ENCODE peak calls at places on chromosome 10, in ten cellular contexts. B is HCT116, X is dorsolateral prefrontal cortex, L is body of pancreas, I is astrocyte of the spinal cord, S is coronary artery, D is RWPE1, E is adrenal gland, Y is K562, G is endothelial cell. T is an unnamed sample.
A peak's percentile ranks its signal among the peaks of the same experiment; 100 is the strongest.

GRCh38 chr10:3764626-3765375 is 20.2 kb downstream of the KLF6 start:
- DNase-seq in X (no peak), D (no peak), B (no peak), L (no peak), I (no peak), Y (no peak), G (no peak), E (no peak), S (peak; percentile 33), T (no peak)

GRCh38 chr10:72158174-72158573 is 57.6 kb upstream of the ANAPC16 start:
- DNase-seq in S (no peak), B (no peak), I (no peak), X (no peak), L (no peak), Y (no peak), G (no peak), E (no peak), D (no peak), T (no peak)

GRCh38 chr10:91022924-91023707 is 102.2 kb upstream of the ANKRD1 start:
- DNase-seq in Y (no peak), I (no peak), E (no peak), B (no peak), D (no peak), L (no peak), X (peak; percentile 51), G (no peak), S (no peak), T (no peak)

GRCh38 chr10:69567920-69568319 is 5.3 kb downstream of the NEUROG3 start:
- DNase-seq in E (peak; percentile 64), B (no peak), S (no peak), D (peak; percentile 64), X (no peak), Y (peak; percentile 22), I (peak; percentile 55), G (peak; percentile 79), L (peak; percentile 49), T (no peak)

GRCh38 chr10:113362645-113363091 is 190.2 kb upstream of the HABP2 start:
- DNase-seq in X (no peak), G (no peak), S (no peak), L (no peak), Y (no peak), E (no peak), I (peak; percentile 23), D (no peak), B (no peak), T (no peak)

GRCh38 chr10:120971671-120972070 is 120.5 kb downstream of the WDR11 start:
- DNase-seq in G (no peak), Y (no peak), L (no peak), S (no peak), I (no peak), E (no peak), B (no peak), D (no peak), X (no peak), T (peak; percentile 8)

GRCh38 chr10:74705361-74705980 is 120.9 kb upstream of the KAT6B start:
- DNase-seq in X (no peak), Y (no peak), L (no peak), I (no peak), E (no peak), D (no peak), S (no peak), G (no peak), B (no peak), T (no peak)

GRCh38 chr10:35595106-35595505 is 10.0 kb upstream of the GJD4 start:
- DNase-seq in B (no peak), L (no peak), E (no peak), G (no peak), S (no peak), I (no peak), X (no peak), Y (no peak), D (no peak), T (no peak)

GRCh38 chr10:23417254-23417653 is 21.6 kb upstream of the OTUD1 start:
- DNase-seq in S (no peak), B (no peak), X (no peak), I (no peak), G (no peak), Y (no peak), L (no peak), E (no peak), D (peak; percentile 21), T (no peak)

GRCh38 chr10:110168601-110169481 is 38.6 kb upstream of the MXI1 start:
- DNase-seq in D (no peak), Y (no peak), X (no peak), G (no peak), S (peak; percentile 50), E (no peak), I (no peak), B (no peak), L (no peak), T (peak; percentile 56)

GRCh38 chr10:47402681-47403301 is 18.7 kb upstream of the ZNF488 start:
- DNase-seq in L (no peak), I (peak; percentile 90), G (no peak), X (no peak), Y (no peak), E (peak; percentile 86), S (no peak), B (peak; percentile 73), D (peak; percentile 71), T (peak; percentile 87)

GRCh38 chr10:8544057-8544380 is 489.5 kb downstream of the GATA3 start:
- DNase-seq in X (no peak), D (peak; percentile 57), E (no peak), G (no peak), B (no peak), I (no peak), Y (no peak), L (no peak), S (no peak), T (no peak)

GRCh38 chr10:113341138-113341537 is 211.7 kb upstream of the HABP2 start:
- DNase-seq in I (no peak), G (no peak), D (peak; percentile 39), E (no peak), L (no peak), Y (no peak), B (no peak), S (no peak), X (no peak), T (no peak)

GRCh38 chr10:1579141-1579491 is 158.2 kb downstream of the ADARB2 start:
- DNase-seq in G (no peak), B (no peak), L (no peak), D (no peak), S (no peak), Y (no peak), E (no peak), I (no peak), X (peak; percentile 38), T (no peak)

GRCh38 chr10:74244097-74244685 is 93.2 kb downstream of the ADK start:
- DNase-seq in I (peak; percentile 74), Y (no peak), D (no peak), E (peak; percentile 51), L (no peak), X (no peak), S (no peak), G (no peak), B (peak; percentile 42), T (no peak)

GRCh38 chr10:116237260-116237659 is 35.7 kb downstream of the GFRA1 start:
- DNase-seq in L (no peak), B (no peak), E (no peak), G (no peak), X (no peak), Y (no peak), I (no peak), D (no peak), S (no peak), T (no peak)

GRCh38 chr10:126247454-126247975 is 140.8 kb downstream of the ADAM12 start:
- DNase-seq in G (no peak), L (peak; percentile 70), E (peak; percentile 86), D (peak; percentile 98), X (no peak), B (no peak), I (peak; percentile 100), S (peak; percentile 92), Y (no peak), T (no peak)

GRCh38 chr10:35822316-35822715 is 180.2 kb upstream of the FZD8 start:
- DNase-seq in L (peak; percentile 50), G (peak; percentile 19), E (peak; percentile 28), D (no peak), B (no peak), X (peak; percentile 85), I (peak; percentile 64), S (peak; percentile 95), Y (no peak), T (no peak)

GRCh38 chr10:13589316-13589715 is 2.6 kb downstream of the PRPF18 start:
- DNase-seq in D (no peak), I (no peak), Y (no peak), X (no peak), L (no peak), E (no peak), G (no peak), B (no peak), S (no peak), T (no peak)
- TF ChIP-seq CTCF in D (no peak), I (peak; percentile 8), Y (no peak), X (no peak), L (no peak), E (no peak), G (no peak), B (peak; percentile 20), S (no peak), T (peak; percentile 22)

GRCh38 chr10:103124420-103125096 is 68.5 kb downstream of the NT5C2 start:
- DNase-seq in L (no peak), S (no peak), E (no peak), G (no peak), I (no peak), B (no peak), Y (no peak), D (no peak), X (no peak), T (no peak)
- TF ChIP-seq CTCF in L (no peak), S (no peak), E (no peak), G (no peak), I (no peak), B (no peak), Y (no peak), D (no peak), X (no peak), T (no peak)

DNA sequence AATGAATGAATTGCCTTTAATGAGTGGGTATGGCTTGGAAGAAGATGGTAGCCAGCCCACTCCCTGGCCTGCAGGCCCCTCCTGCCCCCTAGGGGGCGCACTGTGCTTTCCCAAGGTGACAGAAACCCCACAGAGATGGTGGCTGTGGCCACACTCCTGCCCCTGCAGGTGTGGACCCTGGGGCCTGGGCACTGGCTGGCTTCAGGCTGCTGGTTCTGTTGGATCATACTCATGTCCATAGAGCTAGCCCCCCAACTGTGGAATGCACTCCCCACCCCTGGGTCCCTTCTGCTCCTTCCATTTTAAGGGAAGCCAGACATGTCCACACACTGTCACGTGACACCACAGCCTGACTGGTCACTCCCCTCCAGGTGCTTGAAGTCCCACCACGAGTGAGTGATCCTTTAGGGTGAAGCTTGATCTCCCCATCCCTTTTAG is 44.8 kb downstream of the ZCCHC24 start:
- DNase-seq in S (no peak), I (no peak), X (no peak), G (peak; percentile 79), E (peak; percentile 58), L (no peak), Y (peak; percentile 86), D (peak; percentile 54), B (peak; percentile 8), T (no peak)
- TF ChIP-seq CTCF in S (no peak), I (peak; percentile 79), X (peak; percentile 72), G (peak; percentile 83), E (peak; percentile 29), L (peak; percentile 53), Y (peak; percentile 98), D (no peak), B (peak; percentile 80), T (peak; percentile 69)

GRCh38 chr10:51100221-51100620 is 25.9 kb downstream of the PRKG1 start:
- DNase-seq in G (no peak), D (no peak), E (no peak), Y (no peak), S (no peak), X (no peak), B (no peak), I (no peak), L (no peak), T (no peak)
- TF ChIP-seq CTCF in G (no peak), D (no peak), E (no peak), Y (no peak), S (no peak), X (no peak), B (no peak), I (no peak), L (no peak), T (no peak)

T was measured in osteocyte.